ENCODE peak calls at places on chromosome 1, in four cellular contexts. One of them, this sample, is unnamed.

GRCh38 chr1:207825719-207826556 is 74.1 kb downstream of the CD46 start:
- DNase-seq in activated effector memory CD4-positive, alpha-beta T cell treated with anti-CD3 and anti-CD28 coated beads, Interleukin-2, amount 50 U/mL, for 16 hours: peak
- DNase-seq in globus pallidus: peak
- DNase-seq in activated T-helper 1 cell treated with anti-CD3 and anti-CD28 coated beads, Interleukin-2, amount 50 U/mL, for 16 hours: peak
- DNase-seq in this sample: peak

GRCh38 chr1:156584813-156585212 is 5.3 kb downstream of the TTC24 start:
- DNase-seq in activated effector memory CD4-positive, alpha-beta T cell treated with anti-CD3 and anti-CD28 coated beads, Interleukin-2, amount 50 U/mL, for 16 hours: no peak
- DNase-seq in globus pallidus: no peak
- DNase-seq in activated T-helper 1 cell treated with anti-CD3 and anti-CD28 coated beads, Interleukin-2, amount 50 U/mL, for 16 hours: no peak
- DNase-seq in this sample: no peak

GRCh38 chr1:167575649-167576048 is 22.1 kb upstream of the CREG1 start:
- DNase-seq in activated effector memory CD4-positive, alpha-beta T cell treated with anti-CD3 and anti-CD28 coated beads, Interleukin-2, amount 50 U/mL, for 16 hours: no peak
- DNase-seq in globus pallidus: no peak
- DNase-seq in activated T-helper 1 cell treated with anti-CD3 and anti-CD28 coated beads, Interleukin-2, amount 50 U/mL, for 16 hours: no peak
- DNase-seq in this sample: no peak

GRCh38 chr1:234987415-234988159 is 141.1 kb downstream of the TOMM20 start:
- DNase-seq in activated effector memory CD4-positive, alpha-beta T cell treated with anti-CD3 and anti-CD28 coated beads, Interleukin-2, amount 50 U/mL, for 16 hours: peak
- DNase-seq in globus pallidus: peak
- DNase-seq in activated T-helper 1 cell treated with anti-CD3 and anti-CD28 coated beads, Interleukin-2, amount 50 U/mL, for 16 hours: no peak
- DNase-seq in this sample: no peak

GRCh38 chr1:226732856-226733291 is 6.2 kb downstream of the ITPKB start:
- DNase-seq in activated effector memory CD4-positive, alpha-beta T cell treated with anti-CD3 and anti-CD28 coated beads, Interleukin-2, amount 50 U/mL, for 16 hours: peak
- DNase-seq in globus pallidus: no peak
- DNase-seq in activated T-helper 1 cell treated with anti-CD3 and anti-CD28 coated beads, Interleukin-2, amount 50 U/mL, for 16 hours: no peak
- DNase-seq in this sample: no peak

GRCh38 chr1:9629445-9630201 is 21.9 kb upstream of the PIK3CD start:
- DNase-seq in activated effector memory CD4-positive, alpha-beta T cell treated with anti-CD3 and anti-CD28 coated beads, Interleukin-2, amount 50 U/mL, for 16 hours: peak
- DNase-seq in globus pallidus: peak
- DNase-seq in activated T-helper 1 cell treated with anti-CD3 and anti-CD28 coated beads, Interleukin-2, amount 50 U/mL, for 16 hours: peak
- DNase-seq in this sample: peak

GRCh38 chr1:46804926-46805325 is 6.1 kb downstream of the CYP4B1 start:
- DNase-seq in activated effector memory CD4-positive, alpha-beta T cell treated with anti-CD3 and anti-CD28 coated beads, Interleukin-2, amount 50 U/mL, for 16 hours: no peak
- DNase-seq in globus pallidus: no peak
- DNase-seq in activated T-helper 1 cell treated with anti-CD3 and anti-CD28 coated beads, Interleukin-2, amount 50 U/mL, for 16 hours: no peak
- DNase-seq in this sample: no peak

GRCh38 chr1:230735447-230735846 is 11.7 kb upstream of the CAPN9 start:
- DNase-seq in activated effector memory CD4-positive, alpha-beta T cell treated with anti-CD3 and anti-CD28 coated beads, Interleukin-2, amount 50 U/mL, for 16 hours: no peak
- DNase-seq in globus pallidus: no peak
- DNase-seq in activated T-helper 1 cell treated with anti-CD3 and anti-CD28 coated beads, Interleukin-2, amount 50 U/mL, for 16 hours: no peak
- DNase-seq in this sample: no peak

GRCh38 chr1:113073457-113073950 is 506 bp downstream of the LRIG2 start:
- DNase-seq in activated effector memory CD4-positive, alpha-beta T cell treated with anti-CD3 and anti-CD28 coated beads, Interleukin-2, amount 50 U/mL, for 16 hours: no peak
- DNase-seq in globus pallidus: no peak
- DNase-seq in activated T-helper 1 cell treated with anti-CD3 and anti-CD28 coated beads, Interleukin-2, amount 50 U/mL, for 16 hours: no peak
- DNase-seq in this sample: no peak

GRCh38 chr1:48610628-48611542 is 138.9 kb upstream of the SPATA6 start:
- DNase-seq in activated effector memory CD4-positive, alpha-beta T cell treated with anti-CD3 and anti-CD28 coated beads, Interleukin-2, amount 50 U/mL, for 16 hours: no peak
- DNase-seq in globus pallidus: peak
- DNase-seq in activated T-helper 1 cell treated with anti-CD3 and anti-CD28 coated beads, Interleukin-2, amount 50 U/mL, for 16 hours: no peak
- DNase-seq in this sample: no peak

GRCh38 chr1:247291835-247292561 is 36.1 kb downstream of the VN1R5 start:
- DNase-seq in activated effector memory CD4-positive, alpha-beta T cell treated with anti-CD3 and anti-CD28 coated beads, Interleukin-2, amount 50 U/mL, for 16 hours: no peak
- DNase-seq in globus pallidus: no peak
- DNase-seq in activated T-helper 1 cell treated with anti-CD3 and anti-CD28 coated beads, Interleukin-2, amount 50 U/mL, for 16 hours: no peak
- DNase-seq in this sample: no peak

This sample was measured in memory B cell.